ENCODE peak calls at places on chromosomes 3 and 15, in seven cellular contexts. S is HCT116; E is breast epithelium; Q is A549; R is activated CD8-positive, alpha-beta T cell treated with anti-CD3 and anti-CD28 coated beads for 36 hours; B is GM23338; F is GM13977. I is an unnamed sample.

GRCh38 chr3:64352596-64352989 is 127.3 kb upstream of the PRICKLE2 start:
- DNase-seq in S (no peak), E (no peak), Q (no peak), R (no peak), B (no peak), F (no peak), I (no peak)

GRCh38 chr3:173733029-173733652 is 335.6 kb downstream of the NLGN1 start:
- DNase-seq in S (peak), E (no peak), Q (peak), R (no peak), B (peak), F (no peak), I (no peak)

GRCh38 chr3:94234177-94234788 is 171.4 kb downstream of the NSUN3 start:
- DNase-seq in S (peak), E (no peak), Q (peak), R (peak), B (peak), F (peak), I (peak)

GRCh38 chr3:116280130-116280740 is 165.1 kb downstream of the LSAMP start:
- DNase-seq in S (no peak), E (no peak), Q (no peak), R (no peak), B (no peak), F (no peak), I (no peak)

GRCh38 chr3:66195347-66195783 is 25.4 kb upstream of the SLC25A26 start:
- DNase-seq in S (peak), E (no peak), Q (no peak), R (peak), B (peak), F (peak), I (peak)

GRCh38 chr3:130915567-130916292 is 21.8 kb downstream of the ATP2C1 start:
- DNase-seq in S (no peak), E (no peak), Q (no peak), R (no peak), B (no peak), F (no peak), I (no peak)

GRCh38 chr15:25597576-25597975 is 158.8 kb upstream of the UBE3A start:
- DNase-seq in S (no peak), E (no peak), Q (no peak), R (no peak), B (no peak), F (no peak), I (no peak)

GRCh38 chr3:11379824-11380281 is 107.7 kb downstream of the ATG7 start:
- DNase-seq in S (no peak), E (no peak), Q (no peak), R (no peak), B (no peak), F (no peak), I (no peak)

GRCh38 chr3:158918008-158918407 is 116.2 kb downstream of the MFSD1 start:
- DNase-seq in S (peak), E (no peak), Q (peak), R (peak), B (peak), F (peak), I (peak)

GRCh38 chr15:74129411-74130088 is 836 bp upstream of the ISLR2 start:
- DNase-seq in S (no peak), E (no peak), Q (no peak), R (peak), B (peak), F (peak), I (no peak)

GRCh38 chr3:152718810-152719209 is 116.1 kb upstream of the P2RY1 start:
- DNase-seq in S (no peak), E (no peak), Q (no peak), R (no peak), B (no peak), F (no peak), I (no peak)

GRCh38 chr3:187777331-187778046 is 32.2 kb upstream of the BCL6 start:
- DNase-seq in S (no peak), E (no peak), Q (no peak), R (peak), B (no peak), F (no peak), I (no peak)

GRCh38 chr3:47473391-47473790 is 2.4 kb downstream of the SCAP start:
- DNase-seq in S (no peak), E (no peak), Q (no peak), R (no peak), B (no peak), F (no peak), I (no peak)

GRCh38 chr3:195451373-195452000 is 8.7 kb upstream of the ACAP2 start:
- DNase-seq in S (no peak), E (no peak), Q (no peak), R (no peak), B (no peak), F (no peak), I (no peak)

GRCh38 chr3:170553788-170554620 is 31.9 kb downstream of the SLC7A14 start:
- DNase-seq in S (no peak), E (no peak), Q (no peak), R (no peak), B (no peak), F (no peak), I (no peak)

GRCh38 chr3:151431940-151432339 is 28.9 kb downstream of the IGSF10 start:
- DNase-seq in S (no peak), E (no peak), Q (no peak), R (no peak), B (no peak), F (no peak), I (no peak)

GRCh38 chr3:9185701-9186100 is 63.7 kb downstream of the SRGAP3 start:
- DNase-seq in S (no peak), E (no peak), Q (no peak), R (no peak), B (no peak), F (no peak), I (no peak)

GRCh38 chr3:196388946-196389345 is 43.3 kb downstream of the UBXN7 start:
- DNase-seq in S (no peak), E (no peak), Q (no peak), R (no peak), B (no peak), F (no peak), I (no peak)

GRCh38 chr3:45819543-45819942 is 22.4 kb downstream of the LZTFL1 start:
- DNase-seq in S (no peak), E (no peak), Q (no peak), R (no peak), B (no peak), F (no peak), I (no peak)

GRCh38 chr3:121748638-121749275 is 784 bp downstream of the GOLGB1 start:
- DNase-seq in S (no peak), E (no peak), Q (no peak), R (peak), B (peak), F (no peak), I (no peak)

GRCh38 chr3:72659609-72660008 is 188.6 kb downstream of the SHQ1 start:
- DNase-seq in S (no peak), E (no peak), Q (no peak), R (no peak), B (no peak), F (no peak), I (no peak)

GRCh38 chr3:110457508-110457907 is 614.1 kb upstream of the NECTIN3 start:
- DNase-seq in S (no peak), E (no peak), Q (no peak), R (no peak), B (no peak), F (no peak), I (no peak)

GRCh38 chr15:89845305-89845893 is 30.7 kb upstream of the ANPEP start:
- DNase-seq in S (peak), E (no peak), Q (peak), R (no peak), B (no peak), F (no peak), I (no peak)

GRCh38 chr3:184017672-184018423 is at the start of gene ABCC5:
- DNase-seq in S (peak), E (peak), Q (peak), R (peak), B (peak), F (peak), I (peak)
- TF ChIP-seq CTCF in S (no peak), E (no peak), Q (peak), R (peak), B (no peak), F (peak), I (no peak)

GRCh38 chr15:30905821-30906220 is 2.1 kb downstream of the FAN1 start:
- DNase-seq in S (no peak), E (no peak), Q (no peak), R (no peak), B (peak), F (no peak), I (no peak)
- TF ChIP-seq CTCF in S (no peak), E (no peak), Q (peak), R (no peak), B (peak), F (no peak), I (no peak)

GRCh38 chr3:67521053-67521646 is 133.3 kb downstream of the SUCLG2 start:
- DNase-seq in S (no peak), E (no peak), Q (no peak), R (no peak), B (no peak), F (peak), I (peak)
- TF ChIP-seq CTCF in S (no peak), E (no peak), Q (no peak), R (no peak), B (no peak), F (no peak), I (no peak)

DNA sequence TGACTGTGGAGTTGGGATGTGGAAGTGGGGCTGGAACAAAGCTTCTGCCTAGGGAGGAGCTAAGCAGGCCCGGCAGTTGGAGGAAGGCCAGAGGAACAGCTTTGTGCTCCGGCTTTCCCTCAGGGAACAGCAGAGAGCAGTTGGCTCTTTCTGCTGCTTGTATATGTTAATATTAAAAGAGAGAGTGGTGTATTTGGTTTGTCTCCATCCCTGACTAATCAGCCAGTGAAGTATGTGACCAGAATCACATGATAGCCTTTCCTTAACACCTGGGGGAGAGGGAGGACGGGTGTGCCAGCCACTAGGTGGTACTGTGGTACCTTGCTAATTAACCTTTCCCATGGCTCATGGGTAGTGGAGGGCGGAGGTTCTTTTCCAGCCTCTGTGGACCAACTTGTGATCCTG is 10.0 kb downstream of the EIF2B5 start:
- DNase-seq in S (no peak), E (peak), Q (peak), R (peak), B (peak), F (no peak), I (no peak)
- TF ChIP-seq CTCF in S (peak), E (no peak), Q (peak), R (peak), B (peak), F (peak), I (no peak)

GRCh38 chr3:87006844-87007439 is 16.0 kb upstream of the VGLL3 start:
- DNase-seq in S (no peak), E (no peak), Q (peak), R (no peak), B (peak), F (no peak), I (no peak)
- TF ChIP-seq CTCF in S (peak), E (no peak), Q (peak), R (no peak), B (peak), F (peak), I (peak)

GRCh38 chr3:52536112-52536368 is 365 bp upstream of the UQCC5 start:
- DNase-seq in S (no peak), E (no peak), Q (no peak), R (no peak), B (no peak), F (no peak), I (no peak)

GRCh38 chr3:52536369-52537164 is at the start of gene UQCC5:
- DNase-seq in S (peak), E (peak), Q (peak), R (peak), B (peak), F (peak), I (peak)

GRCh38 chr3:52537726-52538421 is 1.5 kb downstream of the UQCC5 start:
- DNase-seq in S (no peak), E (no peak), Q (no peak), R (no peak), B (no peak), F (no peak), I (no peak)

GRCh38 chr3:52535411-52536111 is 844 bp upstream of the UQCC5 start:
- DNase-seq in S (no peak), E (no peak), Q (no peak), R (no peak), B (no peak), F (peak), I (no peak)

DNA sequence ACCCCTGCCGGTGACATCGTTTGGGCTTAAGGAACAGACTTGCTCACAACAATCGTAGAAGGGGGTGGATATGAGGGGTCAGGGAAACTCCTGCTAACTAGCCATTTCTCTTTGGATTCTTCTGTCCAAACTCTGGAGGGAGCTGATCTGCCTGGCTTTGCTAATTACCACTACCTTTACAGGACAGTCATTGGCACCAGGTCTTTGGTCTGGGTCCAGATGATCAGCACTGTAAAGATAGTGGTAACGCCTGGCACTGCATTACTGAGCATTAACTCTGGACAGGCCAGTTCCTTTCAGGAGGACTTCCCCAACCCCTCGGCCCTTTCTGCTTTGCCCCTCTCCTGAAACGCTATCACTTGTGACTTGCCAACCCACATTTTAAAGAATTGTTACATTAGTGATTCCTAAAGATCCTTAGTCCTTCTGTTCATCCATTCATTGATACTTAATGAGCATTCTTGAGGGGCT is 795 bp downstream of the UQCC5 start:
- DNase-seq in S (no peak), E (no peak), Q (no peak), R (no peak), B (no peak), F (no peak), I (no peak)
- TF ChIP-seq CTCF in S (no peak), E (no peak), Q (no peak), R (no peak), B (no peak), F (no peak), I (no peak)

GRCh38 chr15:97082835-97083234 is 752.3 kb downstream of the NR2F2 start:
- DNase-seq in S (no peak), E (no peak), Q (no peak), R (no peak), B (peak), F (no peak), I (no peak)

GRCh38 chr15:97091093-97091492 is 760.6 kb downstream of the NR2F2 start:
- DNase-seq in S (no peak), E (no peak), Q (no peak), R (no peak), B (no peak), F (no peak), I (no peak)

GRCh38 chr15:97085806-97086205 is 755.3 kb downstream of the NR2F2 start:
- DNase-seq in S (no peak), E (no peak), Q (no peak), R (no peak), B (no peak), F (no peak), I (no peak)

GRCh38 chr15:97084650-97085049 is 754.1 kb downstream of the NR2F2 start:
- DNase-seq in S (no peak), E (no peak), Q (no peak), R (no peak), B (no peak), F (no peak), I (no peak)

GRCh38 chr15:97087337-97087736 is 756.8 kb downstream of the NR2F2 start:
- DNase-seq in S (no peak), E (no peak), Q (no peak), R (no peak), B (no peak), F (no peak), I (no peak)
- TF ChIP-seq CTCF in S (no peak), E (no peak), Q (no peak), R (no peak), B (no peak), F (no peak), I (no peak)

DNA sequence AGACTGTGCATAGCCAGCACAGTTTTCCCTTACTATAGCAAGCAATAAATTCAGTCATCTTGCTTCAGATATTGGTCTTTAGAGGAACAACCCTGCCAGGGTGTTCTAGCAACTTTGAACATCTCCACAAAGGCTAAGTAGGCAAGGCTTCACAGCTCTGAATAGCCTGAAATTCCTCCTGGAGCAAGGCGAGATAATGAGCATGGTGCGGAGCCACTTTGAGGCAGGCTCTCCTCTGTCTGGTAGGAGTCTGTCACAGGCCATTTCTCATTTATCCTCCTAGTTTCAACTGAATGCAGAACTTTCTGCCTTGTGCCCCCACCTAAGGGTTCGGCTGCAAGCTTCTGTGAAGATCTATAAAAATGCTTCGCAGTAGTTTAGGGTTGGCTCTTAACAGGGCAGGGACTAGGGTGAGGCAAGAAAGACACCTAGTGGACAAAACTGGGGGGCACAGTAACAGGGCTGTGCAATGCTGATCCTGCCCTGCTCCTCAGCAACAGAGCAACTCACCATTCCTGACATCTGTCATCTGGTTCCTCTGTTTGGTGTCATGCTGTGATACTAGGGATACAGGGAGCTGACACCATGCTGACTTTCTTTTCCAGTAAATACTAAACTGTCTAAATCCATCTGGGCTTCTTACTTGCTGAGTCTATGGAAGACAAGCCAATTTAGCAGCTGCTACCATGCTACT is 16.6 kb upstream of the EHHADH start:
- DNase-seq in S (no peak), E (no peak), Q (peak), R (peak), B (peak), F (no peak), I (no peak)
- TF ChIP-seq CTCF in S (peak), E (no peak), Q (no peak), R (peak), B (peak), F (peak), I (peak)

DNA sequence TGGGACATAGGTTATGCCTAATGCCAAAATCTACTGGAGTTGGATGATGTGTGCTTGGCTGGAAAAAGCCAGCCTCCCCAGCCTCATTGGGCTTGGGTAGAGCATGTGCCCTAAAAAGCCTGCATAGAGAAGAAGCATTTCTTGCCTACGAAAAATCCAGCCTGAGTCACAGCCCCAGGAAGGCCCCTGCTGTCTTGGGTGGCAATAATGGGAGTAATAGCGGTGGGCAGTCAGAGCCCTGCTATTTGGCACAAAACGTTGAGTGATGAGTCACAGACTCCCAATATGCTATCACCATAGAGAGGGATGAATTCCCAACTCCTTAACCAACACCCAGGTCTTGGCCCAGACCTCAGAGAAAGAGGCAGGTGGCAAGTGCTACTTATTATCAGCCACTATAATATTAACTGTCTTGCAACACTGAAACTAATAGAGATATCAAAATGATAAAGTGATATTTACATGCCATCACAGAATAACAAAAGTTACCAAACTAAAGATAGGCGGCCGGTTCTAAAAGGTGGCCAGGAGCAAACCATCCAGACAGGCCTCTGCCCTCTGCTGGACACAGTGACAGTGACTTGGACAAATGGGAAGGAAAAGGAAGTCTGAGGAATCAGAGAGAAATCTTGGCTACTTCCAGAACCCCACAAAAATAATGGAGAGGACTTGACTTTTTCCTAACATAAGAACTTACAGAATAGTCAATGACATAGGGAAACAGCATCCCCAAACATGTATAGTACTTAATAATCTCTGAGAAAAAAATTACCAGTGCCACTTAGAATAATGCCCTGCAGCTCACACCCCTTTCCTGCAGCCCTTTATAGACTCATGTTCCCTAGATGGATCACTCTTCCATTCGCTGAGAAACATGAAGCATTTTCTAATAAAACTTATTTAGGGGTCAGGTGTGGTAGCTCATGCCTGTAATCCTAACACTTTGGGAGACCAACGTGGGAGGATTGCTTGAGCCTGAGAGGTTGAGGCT is 51.9 kb upstream of the MUC13 start:
- DNase-seq in S (peak), E (no peak), Q (peak), R (no peak), B (peak), F (no peak), I (no peak)
- TF ChIP-seq CTCF in S (peak), E (no peak), Q (peak), R (no peak), B (peak), F (peak), I (no peak)